ENCODE peak calls at places on chromosomes 13 and 19, in ten cellular contexts. S is EH, A is HCEC 1CT, H is mucosa of gallbladder, M is heart right ventricle, Q is left colon, B is brain microvascular endothelial cell, C is head of caudate nucleus, D is cardiac fibroblast, W is Right ventricle myocardium inferior. R is an unnamed sample.

GRCh38 chr19:30008169-30008568 is 66.1 kb downstream of the URI1 start:
- DNase-seq in S (no peak), A (no peak), H (no peak), M (no peak), Q (no peak), B (no peak), C (no peak), D (no peak), W (no peak), R (no peak)

GRCh38 chr19:31707206-31707605 is 358.0 kb upstream of the TSHZ3 start:
- DNase-seq in S (no peak), A (no peak), H (no peak), M (no peak), Q (no peak), B (no peak), C (no peak), D (no peak), W (no peak), R (no peak)

GRCh38 chr13:114079601-114080536 is 52.6 kb downstream of the RASA3 start:
- DNase-seq in S (no peak), A (no peak), H (no peak), M (no peak), Q (peak; percentile 4), B (no peak), C (no peak), D (no peak), W (peak; percentile 59), R (no peak)

GRCh38 chr13:74945637-74946036 is 536.3 kb downstream of the TBC1D4 start:
- DNase-seq in S (no peak), A (no peak), H (no peak), M (no peak), Q (no peak), B (no peak), C (no peak), D (no peak), W (no peak), R (no peak)

GRCh38 chr13:91045351-91046034 is 302.0 kb upstream of the MIR17HG start:
- DNase-seq in S (no peak), A (no peak), H (no peak), M (no peak), Q (no peak), B (no peak), C (no peak), D (peak; percentile 6), W (no peak), R (no peak)

GRCh38 chr13:113882266-113882627 is 18.4 kb upstream of the GAS6 start:
- DNase-seq in S (no peak), A (no peak), H (no peak), M (peak; percentile 78), Q (no peak), B (no peak), C (no peak), D (peak; percentile 26), W (peak; percentile 84), R (no peak)

GRCh38 chr19:45638930-45639729 is at the start of gene EML2:
- DNase-seq in S (peak; percentile 46), A (peak; percentile 10), H (no peak), M (no peak), Q (peak; percentile 84), B (no peak), C (no peak), D (peak; percentile 38), W (peak; percentile 83), R (peak; percentile 51)

GRCh38 chr13:48660356-48661076 is 6.8 kb downstream of the CYSLTR2 start:
- DNase-seq in S (no peak), A (no peak), H (no peak), M (peak; percentile 40), Q (no peak), B (no peak), C (no peak), D (no peak), W (peak; percentile 23), R (no peak)

GRCh38 chr13:114296902-114297301 is 15.5 kb downstream of the UPF3A start:
- DNase-seq in S (no peak), A (no peak), H (no peak), M (no peak), Q (no peak), B (no peak), C (no peak), D (no peak), W (no peak), R (no peak)

GRCh38 chr19:14150041-14150769 is 13.8 kb upstream of the ASF1B start:
- DNase-seq in S (no peak), A (no peak), H (no peak), M (no peak), Q (peak; percentile 14), B (no peak), C (no peak), D (no peak), W (no peak), R (no peak)

GRCh38 chr19:6313398-6313969 is 19.9 kb downstream of the ACER1 start:
- DNase-seq in S (no peak), A (no peak), H (no peak), M (no peak), Q (no peak), B (no peak), C (no peak), D (no peak), W (no peak), R (no peak)